ENCODE peak calls at places on chromosomes 3 and 15, in four cellular contexts. G is transverse colon, F is aorta, B is ovary. U is an unnamed sample.

GRCh38 chr3:45992820-45993219 is 2.8 kb downstream of the FYCO1 start:
- DNase-seq in F (no peak), G (no peak), B (no peak), U (no peak)

GRCh38 chr15:62626903-62627302 is 415.6 kb upstream of the TPM1 start:
- DNase-seq in B (no peak), F (no peak), G (no peak), U (no peak)

GRCh38 chr3:13427662-13428603 is 7.8 kb upstream of the NUP210 start:
- DNase-seq in G (no peak), F (no peak), B (no peak), U (no peak)

GRCh38 chr3:127544806-127545545 is 45.6 kb downstream of the TPRA1 start:
- DNase-seq in B (no peak), F (no peak), G (no peak), U (peak; percentile 50)

GRCh38 chr3:141686477-141687280 is 51.4 kb upstream of the RNF7 start:
- DNase-seq in B (peak; percentile 47), F (peak; percentile 83), G (peak; percentile 50), U (no peak)

GRCh38 chr3:107242579-107242978 is 134.7 kb upstream of the CCDC54 start:
- DNase-seq in F (no peak), G (no peak), B (no peak), U (no peak)

GRCh38 chr3:61765109-61765876 is 203.9 kb downstream of the PTPRG start:
- DNase-seq in F (no peak), B (no peak), G (no peak), U (no peak)

GRCh38 chr15:58182460-58183163 is 44.4 kb downstream of the AQP9 start:
- DNase-seq in F (peak; percentile 79), B (no peak), G (peak; percentile 14), U (peak; percentile 42)

GRCh38 chr15:92809064-92809879 is 90.9 kb upstream of the CHD2 start:
- DNase-seq in G (peak; percentile 98), F (peak; percentile 99), B (peak; percentile 98), U (peak; percentile 99)

GRCh38 chr3:156680243-156680930 is 6.0 kb downstream of the TIPARP start:
- DNase-seq in G (no peak), B (no peak), F (no peak), U (no peak)

GRCh38 chr15:70318996-70319465 is 221.3 kb upstream of the TLE3 start:
- DNase-seq in F (no peak), B (peak; percentile 57), G (peak; percentile 46), U (no peak)

GRCh38 chr15:99755692-99756409 is 22.6 kb upstream of the LYSMD4 start:
- DNase-seq in G (peak; percentile 32), B (peak; percentile 51), F (no peak), U (no peak)

GRCh38 chr3:8851703-8852102 is 82.3 kb upstream of the OXTR start:
- DNase-seq in B (no peak), G (no peak), F (no peak), U (no peak)

GRCh38 chr15:52520421-52520820 is 8.3 kb downstream of the MYO5A start:
- DNase-seq in F (no peak), G (no peak), B (no peak), U (no peak)

GRCh38 chr3:113912551-113913246 is 35.1 kb upstream of the ZDHHC23 start:
- DNase-seq in B (no peak), F (no peak), G (peak; percentile 26), U (no peak)

GRCh38 chr15:72161351-72162132 is 36.0 kb downstream of the GRAMD2A start:
- DNase-seq in B (no peak), G (no peak), F (no peak), U (peak; percentile 31)

GRCh38 chr3:181901626-181902025 is 189.9 kb downstream of the SOX2 start:
- DNase-seq in F (no peak), B (no peak), G (no peak), U (no peak)

GRCh38 chr15:85757939-85758654 is 36.6 kb downstream of the KLHL25 start:
- DNase-seq in G (no peak), F (peak; percentile 58), B (no peak), U (no peak)
- H3K4me3 ChIP-seq in G (no peak overlapping the region), F (no peak overlapping the region), B (no peak overlapping the region), U (no peak overlapping the region)

DNA sequence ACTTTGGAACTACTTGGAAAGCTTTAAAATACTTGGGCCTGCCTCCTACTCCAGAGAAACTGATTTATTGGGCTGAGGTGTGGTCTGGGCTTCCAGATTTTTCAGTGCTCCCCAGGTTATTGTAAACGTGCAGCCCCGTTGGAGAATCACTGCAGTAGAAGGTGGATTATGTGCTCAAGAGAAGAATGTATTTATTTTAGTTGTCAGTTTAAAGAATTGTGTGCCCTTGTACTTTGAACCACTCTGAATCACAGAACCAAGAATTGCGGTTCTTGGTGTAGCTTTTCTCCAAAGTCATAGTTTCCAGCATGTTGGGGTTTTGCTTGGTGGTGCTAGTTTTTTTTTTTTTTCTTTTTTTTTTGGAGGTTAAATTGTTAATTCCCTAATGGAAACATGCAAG is 1.6 kb downstream of the TATDN2 start:
- DNase-seq in F (no peak), G (no peak), B (no peak), U (no peak)
- H3K4me3 ChIP-seq in F (no peak overlapping the region), G (no peak overlapping the region), B (peak overlapping the region; percentile 75), U (peak overlapping the region; percentile 90)

GRCh38 chr3:50529996-50530706 is 26.7 kb upstream of the CACNA2D2 start:
- DNase-seq in B (no peak), G (no peak), F (no peak), U (no peak)
- H3K4me3 ChIP-seq in B (no peak overlapping the region), G (no peak overlapping the region), F (no peak overlapping the region), U (no peak overlapping the region)

GRCh38 chr3:31953091-31953490 is 28.0 kb downstream of the OSBPL10 start:
- DNase-seq in F (no peak), B (no peak), G (no peak), U (no peak)

GRCh38 chr3:31955581-31955980 is 25.5 kb downstream of the OSBPL10 start:
- DNase-seq in F (no peak), B (no peak), G (no peak), U (no peak)

GRCh38 chr3:31957106-31957505 is 24.0 kb downstream of the OSBPL10 start:
- DNase-seq in G (no peak), F (no peak), B (no peak), U (no peak)

GRCh38 chr3:31952205-31952604 is 28.9 kb downstream of the OSBPL10 start:
- DNase-seq in G (peak; percentile 45), B (no peak), F (no peak), U (no peak)

DNA sequence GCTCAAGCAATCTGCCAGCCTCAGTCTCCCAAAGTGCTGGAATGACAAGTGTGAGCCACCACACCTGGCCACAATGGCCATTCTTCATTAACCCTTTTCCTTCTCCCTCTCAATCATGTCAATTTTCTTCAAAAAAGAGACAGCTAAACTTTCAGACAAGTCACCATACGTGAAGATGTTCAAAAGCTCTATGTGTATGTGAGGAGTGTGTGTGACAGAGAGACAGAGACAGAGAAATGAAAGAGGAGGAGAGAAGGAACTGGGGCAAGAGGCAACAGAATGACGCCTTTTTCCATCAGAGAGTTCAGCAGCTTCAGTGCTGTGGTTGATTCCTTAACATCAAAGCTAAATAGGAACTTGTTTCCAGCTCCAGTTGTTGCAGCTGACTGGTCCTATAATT is 27.4 kb downstream of the OSBPL10 start:
- DNase-seq in F (no peak), B (no peak), G (no peak), U (no peak)
- H3K4me3 ChIP-seq in F (no peak overlapping the region), B (no peak overlapping the region), G (no peak overlapping the region), U (no peak overlapping the region)

GRCh38 chr15:76994971-76995945 is at the start of gene PSTPIP1:
- DNase-seq in F (peak; percentile 90), G (peak; percentile 51), B (peak; percentile 30), U (peak; percentile 60)
- H3K4me3 ChIP-seq in F (no peak within 1 kb of the TSS), G (no peak within 1 kb of the TSS), B (no peak within 1 kb of the TSS), U (peak within 1 kb of the TSS; percentile 50)

DNA sequence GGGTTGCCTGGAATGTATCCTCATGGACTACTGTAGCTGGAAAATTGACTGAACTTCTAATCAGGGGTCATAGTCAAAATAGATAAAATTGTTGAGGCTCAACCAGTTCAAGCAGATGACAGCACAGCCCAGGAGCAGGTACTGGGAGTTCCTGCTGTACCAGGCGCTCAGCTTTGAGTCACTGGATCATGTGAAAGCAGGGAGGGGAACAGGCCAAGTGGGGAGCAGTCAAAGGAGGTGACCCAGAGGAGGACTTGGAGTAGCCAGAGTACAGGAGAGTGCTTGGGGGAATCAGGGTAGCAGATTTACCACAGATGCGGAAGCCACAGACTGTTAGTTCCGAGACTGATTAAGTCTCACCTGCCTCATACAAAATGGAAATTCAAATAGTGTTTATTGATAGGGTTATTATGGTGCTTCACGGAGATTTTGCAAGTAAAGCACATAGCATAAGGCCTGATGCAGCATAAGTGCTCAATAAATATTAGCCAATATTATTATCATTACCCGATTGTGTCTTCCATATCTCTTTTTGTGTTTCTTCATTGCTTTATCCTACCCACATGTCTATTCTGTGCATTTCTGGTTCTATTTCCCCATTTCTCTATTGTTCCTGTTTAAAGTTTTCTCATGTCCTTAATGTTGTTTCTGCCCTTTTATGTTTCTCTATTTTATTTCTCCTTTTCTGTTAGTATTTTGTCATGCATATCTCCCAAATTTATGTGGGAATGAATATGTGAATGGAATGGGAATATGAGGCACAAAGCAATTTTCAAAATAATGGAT is 369.2 kb upstream of the MCTP2 start:
- DNase-seq in F (no peak), B (no peak), G (peak; percentile 11), U (peak; percentile 41)
- H3K4me3 ChIP-seq in F (no peak overlapping the region), B (no peak overlapping the region), G (no peak overlapping the region), U (no peak overlapping the region)

DNA sequence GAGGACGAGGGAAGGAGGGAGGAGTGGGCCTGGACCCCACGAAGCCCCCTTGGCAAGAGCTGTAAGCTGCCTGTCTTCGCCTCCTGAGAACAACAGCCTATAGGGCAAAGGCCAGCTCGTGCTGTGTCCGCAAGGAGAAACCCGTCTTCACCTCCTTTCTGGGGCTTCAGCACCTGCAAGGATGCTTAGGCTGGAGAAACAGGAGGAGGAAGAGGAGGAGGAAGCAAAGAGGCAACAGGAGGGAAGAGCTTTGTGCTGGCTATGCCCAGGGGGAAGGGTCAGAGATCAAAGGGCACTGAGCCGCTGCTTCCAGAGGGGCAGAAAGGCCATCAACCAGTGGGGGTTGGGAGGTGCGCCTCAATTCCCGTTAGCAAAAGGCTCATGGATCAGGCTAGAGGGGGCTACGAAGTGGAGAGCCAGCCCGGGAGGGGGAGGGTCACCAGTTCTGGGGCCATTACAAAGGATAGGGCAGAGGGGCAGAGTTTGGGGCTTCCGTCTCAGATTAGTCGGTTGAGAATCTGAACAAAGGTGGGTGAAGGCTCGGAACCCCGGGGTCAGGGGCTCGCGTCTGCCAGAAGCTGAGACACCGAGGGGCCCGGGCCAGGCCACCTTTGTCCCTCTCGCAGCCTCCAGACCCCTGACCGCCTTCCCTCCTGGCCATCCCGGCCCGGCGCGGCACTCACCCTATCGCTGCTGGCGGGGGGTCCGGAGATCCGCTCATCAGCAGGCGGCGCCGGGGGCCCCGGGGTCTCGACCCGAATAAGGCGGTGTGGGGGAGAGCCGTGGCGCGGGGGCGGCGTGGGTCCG is 792 bp downstream of the SHF start:
- DNase-seq in B (no peak), G (no peak), F (peak; percentile 83), U (no peak)
- H3K4me3 ChIP-seq in B (peak overlapping the region; percentile 94), G (peak overlapping the region; percentile 68), F (peak overlapping the region; percentile 97), U (peak overlapping the region; percentile 51)